ENCODE peak calls at places on chromosomes 5 and 9, in seven cellular contexts. I, Z, W, A, S, G and H are unnamed samples.

GRCh38 chr9:70085241-70085640 is 41.6 kb downstream of the MAMDC2 start:
- DNase-seq in I (no peak), Z (no peak), W (no peak), A (no peak), S (no peak), G (peak; percentile 33), H (no peak)

GRCh38 chr9:107721705-107722245 is 232.2 kb upstream of the KLF4 start:
- DNase-seq in I (no peak), Z (no peak), W (no peak), A (no peak), S (no peak), G (no peak), H (no peak)

GRCh38 chr9:6230037-6230778 is 14.6 kb downstream of the IL33 start:
- DNase-seq in I (no peak), Z (no peak), W (no peak), A (no peak), S (no peak), G (no peak), H (no peak)

GRCh38 chr9:79471577-79472543 is 99.9 kb upstream of the TLE4 start:
- DNase-seq in I (no peak), Z (peak; percentile 81), W (no peak), A (peak; percentile 33), S (no peak), G (no peak), H (peak; percentile 59)

GRCh38 chr5:143376911-143377838 is 26.3 kb downstream of the NR3C1 start:
- DNase-seq in I (no peak), Z (no peak), W (peak; percentile 22), A (no peak), S (no peak), G (no peak), H (no peak)

GRCh38 chr5:160311491-160312138 is 749 bp downstream of the CCNJL start:
- DNase-seq in I (peak; percentile 4), Z (no peak), W (no peak), A (peak; percentile 31), S (no peak), G (no peak), H (no peak)

GRCh38 chr5:103490340-103490739 is 72.2 kb downstream of the NUDT12 start:
- DNase-seq in I (no peak), Z (no peak), W (no peak), A (no peak), S (no peak), G (no peak), H (no peak)

GRCh38 chr9:19154135-19154612 is 26.9 kb upstream of the PLIN2 start:
- DNase-seq in I (peak; percentile 88), Z (no peak), W (peak; percentile 90), A (peak; percentile 31), S (no peak), G (no peak), H (no peak)

GRCh38 chr5:81165493-81166119 is 67.5 kb upstream of the CKMT2 start:
- DNase-seq in I (peak; percentile 50), Z (peak; percentile 51), W (no peak), A (peak; percentile 69), S (no peak), G (peak; percentile 43), H (peak; percentile 7)

GRCh38 chr5:5710471-5710870 is 288.0 kb downstream of the ICE1 start:
- DNase-seq in I (no peak), Z (no peak), W (no peak), A (no peak), S (no peak), G (no peak), H (no peak)

GRCh38 chr5:151151793-151152192 is 5.8 kb downstream of the ANXA6 start:
- DNase-seq in I (peak; percentile 76), Z (no peak), W (no peak), A (no peak), S (peak; percentile 61), G (no peak), H (no peak)

GRCh38 chr5:107402881-107403280 is 267.9 kb downstream of the EFNA5 start:
- DNase-seq in I (no peak), Z (no peak), W (no peak), A (no peak), S (no peak), G (no peak), H (no peak)

GRCh38 chr5:163408311-163408923 is 29.0 kb upstream of the CCNG1 start:
- DNase-seq in I (peak; percentile 77), Z (peak; percentile 52), W (peak; percentile 10), A (peak; percentile 49), S (no peak), G (peak; percentile 66), H (peak; percentile 36)

GRCh38 chr5:132782101-132782500 is 5.1 kb upstream of the SEPTIN8 start:
- DNase-seq in I (peak; percentile 61), Z (peak; percentile 29), W (peak; percentile 31), A (no peak), S (no peak), G (no peak), H (no peak)

GRCh38 chr9:134220311-134220710 is 55.9 kb upstream of the RNU6ATAC start:
- DNase-seq in I (no peak), Z (no peak), W (no peak), A (no peak), S (no peak), G (no peak), H (no peak)

GRCh38 chr5:138408023-138408422 is 30.8 kb upstream of the REEP2 start:
- DNase-seq in I (no peak), Z (no peak), W (no peak), A (no peak), S (peak; percentile 29), G (no peak), H (no peak)

GRCh38 chr5:61132559-61132958 is 29.7 kb downstream of the SMIM15 start:
- DNase-seq in I (no peak), Z (no peak), W (no peak), A (no peak), S (no peak), G (no peak), H (no peak)

GRCh38 chr5:135213466-135214239 is 179.6 kb upstream of the PITX1 start:
- DNase-seq in I (no peak), Z (no peak), W (no peak), A (no peak), S (no peak), G (no peak), H (no peak)

GRCh38 chr5:116614603-116614920 is 39.9 kb upstream of the SEMA6A start:
- DNase-seq in I (no peak), Z (no peak), W (no peak), A (no peak), S (no peak), G (no peak), H (no peak)

GRCh38 chr9:92035687-92036410 is 79.4 kb downstream of the SPTLC1 start:
- DNase-seq in I (no peak), Z (no peak), W (peak; percentile 13), A (peak; percentile 19), S (no peak), G (no peak), H (no peak)

GRCh38 chr9:7055201-7055903 is 297.6 kb downstream of the KDM4C start:
- DNase-seq in I (no peak), Z (no peak), W (no peak), A (no peak), S (peak; percentile 6), G (no peak), H (no peak)

GRCh38 chr5:96254980-96255681 is 177.9 kb downstream of the PCSK1 start:
- DNase-seq in I (no peak), Z (no peak), W (peak; percentile 85), A (no peak), S (no peak), G (no peak), H (no peak)

GRCh38 chr9:87324613-87325194 is 173.0 kb upstream of the DAPK1 start:
- DNase-seq in I (peak; percentile 54), Z (no peak), W (no peak), A (peak; percentile 18), S (no peak), G (peak; percentile 61), H (no peak)

GRCh38 chr5:82570-82969 is 9.4 kb upstream of the PLEKHG4B start:
- DNase-seq in I (no peak), Z (no peak), W (no peak), A (no peak), S (no peak), G (no peak), H (no peak)

GRCh38 chr5:151239237-151239861 is 13.6 kb upstream of the GM2A start:
- DNase-seq in I (peak; percentile 82), Z (peak; percentile 51), W (no peak), A (peak; percentile 87), S (peak; percentile 60), G (peak; percentile 65), H (no peak)

GRCh38 chr5:61461412-61461811 is 129.4 kb downstream of the ZSWIM6 start:
- DNase-seq in I (no peak), Z (no peak), W (no peak), A (no peak), S (no peak), G (no peak), H (no peak)

GRCh38 chr9:100602302-100602930 is 24.5 kb downstream of the CAVIN4 start:
- DNase-seq in I (peak; percentile 62), Z (no peak), W (no peak), A (no peak), S (no peak), G (peak; percentile 59), H (no peak)

GRCh38 chr5:170353011-170353890 is 35.9 kb downstream of the KCNMB1 start:
- DNase-seq in I (peak; percentile 89), Z (no peak), W (no peak), A (no peak), S (no peak), G (no peak), H (no peak)